ENCODE peak calls at places on chromosome X, in four cellular contexts. One of them, this sample, is unnamed.

GRCh38 chrX:18886344-18887161 is 97.4 kb downstream of the PHKA2 start:
- DNase-seq in astrocyte of the cerebellum: no peak
- DNase-seq in stimulated activated CD4-positive, alpha-beta T cell treated with anti-CD3 and anti-CD28 coated beads, Interleukin-15, amount 100 ng/mL, for 1 hour: peak; percentile 24
- DNase-seq in bronchial epithelial cell: peak; percentile 57
- DNase-seq in this sample: peak; percentile 81

GRCh38 chrX:23435575-23435974 is 100.9 kb downstream of the PTCHD1 start:
- DNase-seq in bronchial epithelial cell: no peak
- DNase-seq in astrocyte of the cerebellum: no peak
- DNase-seq in stimulated activated CD4-positive, alpha-beta T cell treated with anti-CD3 and anti-CD28 coated beads, Interleukin-15, amount 100 ng/mL, for 1 hour: no peak
- DNase-seq in this sample: no peak

GRCh38 chrX:46758163-46758955 is 559 bp downstream of the SLC9A7 start:
- DNase-seq in astrocyte of the cerebellum: no peak
- DNase-seq in bronchial epithelial cell: no peak
- DNase-seq in stimulated activated CD4-positive, alpha-beta T cell treated with anti-CD3 and anti-CD28 coated beads, Interleukin-15, amount 100 ng/mL, for 1 hour: peak; percentile 3
- DNase-seq in this sample: no peak

GRCh38 chrX:19630228-19630627 is 114.9 kb upstream of the MAP3K15 start:
- DNase-seq in stimulated activated CD4-positive, alpha-beta T cell treated with anti-CD3 and anti-CD28 coated beads, Interleukin-15, amount 100 ng/mL, for 1 hour: no peak
- DNase-seq in astrocyte of the cerebellum: no peak
- DNase-seq in bronchial epithelial cell: no peak
- DNase-seq in this sample: no peak

GRCh38 chrX:56766554-56767412 is 37.7 kb downstream of the NBDY start:
- DNase-seq in bronchial epithelial cell: no peak
- DNase-seq in stimulated activated CD4-positive, alpha-beta T cell treated with anti-CD3 and anti-CD28 coated beads, Interleukin-15, amount 100 ng/mL, for 1 hour: no peak
- DNase-seq in astrocyte of the cerebellum: no peak
- DNase-seq in this sample: no peak

GRCh38 chrX:133335027-133335426 is 80.3 kb downstream of the GPC4 start:
- DNase-seq in bronchial epithelial cell: peak; percentile 26
- DNase-seq in stimulated activated CD4-positive, alpha-beta T cell treated with anti-CD3 and anti-CD28 coated beads, Interleukin-15, amount 100 ng/mL, for 1 hour: no peak
- DNase-seq in astrocyte of the cerebellum: peak; percentile 24
- DNase-seq in this sample: peak; percentile 64

GRCh38 chrX:12013220-12013619 is 125.1 kb upstream of the FRMPD4 start:
- DNase-seq in bronchial epithelial cell: peak; percentile 71
- DNase-seq in astrocyte of the cerebellum: peak; percentile 49
- DNase-seq in stimulated activated CD4-positive, alpha-beta T cell treated with anti-CD3 and anti-CD28 coated beads, Interleukin-15, amount 100 ng/mL, for 1 hour: no peak
- DNase-seq in this sample: no peak

GRCh38 chrX:119758682-119759332 is 419 bp downstream of the SOWAHD start:
- DNase-seq in astrocyte of the cerebellum: no peak
- DNase-seq in stimulated activated CD4-positive, alpha-beta T cell treated with anti-CD3 and anti-CD28 coated beads, Interleukin-15, amount 100 ng/mL, for 1 hour: no peak
- DNase-seq in bronchial epithelial cell: peak; percentile 3
- DNase-seq in this sample: no peak

GRCh38 chrX:94204524-94204923 is 530.5 kb downstream of the FAM133A start:
- DNase-seq in bronchial epithelial cell: no peak
- DNase-seq in stimulated activated CD4-positive, alpha-beta T cell treated with anti-CD3 and anti-CD28 coated beads, Interleukin-15, amount 100 ng/mL, for 1 hour: no peak
- DNase-seq in astrocyte of the cerebellum: no peak
- DNase-seq in this sample: peak; percentile 53

GRCh38 chrX:1419545-1420355 is 27.8 kb upstream of the SLC25A6 start:
- DNase-seq in bronchial epithelial cell: no peak
- DNase-seq in stimulated activated CD4-positive, alpha-beta T cell treated with anti-CD3 and anti-CD28 coated beads, Interleukin-15, amount 100 ng/mL, for 1 hour: no peak
- DNase-seq in astrocyte of the cerebellum: no peak
- DNase-seq in this sample: no peak

GRCh38 chrX:18210470-18210869 is 10.2 kb downstream of the BEND2 start:
- DNase-seq in astrocyte of the cerebellum: peak; percentile 8
- DNase-seq in bronchial epithelial cell: peak; percentile 13
- DNase-seq in stimulated activated CD4-positive, alpha-beta T cell treated with anti-CD3 and anti-CD28 coated beads, Interleukin-15, amount 100 ng/mL, for 1 hour: no peak
- DNase-seq in this sample: peak; percentile 41

GRCh38 chrX:19785647-19786046 is 101.8 kb downstream of the SH3KBP1 start:
- DNase-seq in astrocyte of the cerebellum: no peak
- DNase-seq in stimulated activated CD4-positive, alpha-beta T cell treated with anti-CD3 and anti-CD28 coated beads, Interleukin-15, amount 100 ng/mL, for 1 hour: peak; percentile 24
- DNase-seq in bronchial epithelial cell: no peak
- DNase-seq in this sample: no peak

This sample was measured in OCI-M1.